ENCODE peak calls at places on chromosome 4, in eight cellular contexts. Q, D, M, W, J, Z, U and Y are unnamed samples.

GRCh38 chr4:186497043-186497442 is 58.3 kb downstream of the MTNR1A start:
- DNase-seq in Q (no peak), D (no peak), M (no peak), W (no peak), J (no peak), Z (no peak), U (no peak), Y (no peak)

GRCh38 chr4:98516042-98516440 is 142.4 kb downstream of the TSPAN5 start:
- DNase-seq in Q (no peak), D (no peak), M (no peak), W (no peak), J (peak), Z (no peak), U (no peak), Y (peak)

GRCh38 chr4:88217169-88217568 is 58.7 kb upstream of the ABCG2 start:
- DNase-seq in Q (no peak), D (no peak), M (no peak), W (no peak), J (no peak), Z (no peak), U (no peak), Y (no peak)

GRCh38 chr4:77699731-77700210 is 94.2 kb downstream of the CXCL13 start:
- DNase-seq in Q (no peak), D (no peak), M (no peak), W (no peak), J (peak), Z (no peak), U (no peak), Y (peak)

GRCh38 chr4:13580018-13580417 is 35.7 kb upstream of the NKX3-2 start:
- DNase-seq in Q (no peak), D (no peak), M (no peak), W (no peak), J (no peak), Z (no peak), U (no peak), Y (no peak)

GRCh38 chr4:147590249-147590920 is 26.8 kb upstream of the TMEM184C start:
- DNase-seq in Q (peak), D (no peak), M (peak), W (peak), J (peak), Z (peak), U (peak), Y (peak)

GRCh38 chr4:56737666-56738065 is 56.6 kb upstream of the HOPX start:
- DNase-seq in Q (no peak), D (no peak), M (no peak), W (no peak), J (no peak), Z (no peak), U (no peak), Y (no peak)

GRCh38 chr4:5705672-5706310 is 2.6 kb downstream of the EVC2 start:
- DNase-seq in Q (no peak), D (no peak), M (no peak), W (no peak), J (peak), Z (no peak), U (no peak), Y (no peak)

GRCh38 chr4:74408639-74409038 is 36.3 kb upstream of the AREG start:
- DNase-seq in Q (no peak), D (no peak), M (no peak), W (no peak), J (peak), Z (no peak), U (no peak), Y (no peak)